ENCODE peak calls at places on chromosome 1, in four cellular contexts. Z is neuronal stem cell, H is mesendoderm, E is IMR-90. Q is an unnamed sample.

GRCh38 chr1:93774707-93775106 is 93.1 kb upstream of the BCAR3 start:
- DNase-seq in Z (no peak), H (no peak), E (peak), Q (no peak)

GRCh38 chr1:87790756-87791155 is 462.1 kb downstream of the LMO4 start:
- DNase-seq in Z (no peak), H (no peak), E (no peak), Q (no peak)

GRCh38 chr1:210234254-210234747 is 1.7 kb downstream of the SERTAD4 start:
- DNase-seq in Z (no peak), H (peak), E (no peak), Q (peak)

GRCh38 chr1:198472123-198472522 is 68.4 kb downstream of the ATP6V1G3 start:
- DNase-seq in Z (no peak), H (no peak), E (no peak), Q (no peak)

GRCh38 chr1:93692451-93692861 is 10.8 kb upstream of the BCAR3 start:
- DNase-seq in Z (no peak), H (no peak), E (peak), Q (no peak)

GRCh38 chr1:202131956-202132821 is 9.5 kb downstream of the GPR37L1 start:
- DNase-seq in Z (no peak), H (peak), E (no peak), Q (no peak)

GRCh38 chr1:209937996-209938959 is at the start of gene SYT14:
- DNase-seq in Z (peak), H (peak), E (peak), Q (peak)

GRCh38 chr1:81834921-81835698 is 34.4 kb downstream of the ADGRL2 start:
- DNase-seq in Z (no peak), H (no peak), E (peak), Q (no peak)

GRCh38 chr1:198623920-198624647 is 14.8 kb upstream of the PTPRC start:
- DNase-seq in Z (no peak), H (no peak), E (peak), Q (no peak)

GRCh38 chr1:247487057-247487456 is 29.2 kb upstream of the OR2B11 start:
- DNase-seq in Z (peak), H (peak), E (peak), Q (peak)

GRCh38 chr1:62187548-62187947 is 7.1 kb upstream of the L1TD1 start:
- DNase-seq in Z (no peak), H (no peak), E (no peak), Q (no peak)
- H2BK5ac ChIP-seq in Z (no peak), H (no peak), E (no peak), Q (no peak)

DNA sequence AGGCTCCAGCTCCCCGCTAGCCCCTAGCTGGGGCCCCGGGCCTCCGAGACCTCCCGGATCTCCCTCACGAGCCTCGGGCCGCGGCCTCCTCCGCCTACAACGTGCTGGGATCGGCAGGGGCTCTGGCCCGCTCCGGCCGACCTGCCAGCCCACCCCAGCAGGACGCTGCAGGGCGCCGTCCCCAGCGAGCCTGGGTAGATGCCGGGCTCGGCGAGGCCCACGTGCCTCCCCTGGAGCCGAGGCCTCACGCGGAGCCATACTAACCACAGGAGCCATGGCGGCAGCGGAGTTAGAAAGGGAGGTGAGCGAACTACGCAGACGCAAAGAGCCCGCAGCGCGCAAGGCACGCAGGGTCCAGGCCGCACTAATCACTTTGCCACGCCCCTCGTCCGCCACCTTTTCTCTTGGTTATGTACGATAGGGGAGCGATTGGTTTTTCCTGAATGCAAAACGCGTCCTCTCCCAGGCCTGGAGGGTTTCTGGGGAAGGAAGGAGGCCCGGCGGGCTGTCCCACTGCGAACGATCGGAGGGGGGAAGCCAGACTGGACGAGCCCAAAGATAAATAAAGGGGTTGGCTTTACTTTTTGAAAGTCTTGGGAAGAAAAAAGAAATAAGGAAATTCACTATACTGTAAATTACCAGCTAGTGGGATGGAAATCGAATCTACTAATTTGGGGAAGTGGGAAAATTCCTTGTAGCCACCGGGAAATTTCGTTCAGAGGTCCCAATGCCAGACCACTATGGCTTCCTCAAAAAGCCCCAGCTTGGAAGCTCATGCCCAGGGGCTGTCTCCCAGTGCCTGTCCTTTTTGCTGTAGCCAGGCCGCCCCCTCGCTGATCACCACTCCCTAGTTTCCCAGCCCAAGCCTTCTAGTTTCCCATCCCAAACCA is at the start of gene RPL22:
- DNase-seq in Z (peak), H (peak), E (peak), Q (peak)
- H2BK5ac ChIP-seq in Z (peak), H (peak), E (peak), Q (peak)

DNA sequence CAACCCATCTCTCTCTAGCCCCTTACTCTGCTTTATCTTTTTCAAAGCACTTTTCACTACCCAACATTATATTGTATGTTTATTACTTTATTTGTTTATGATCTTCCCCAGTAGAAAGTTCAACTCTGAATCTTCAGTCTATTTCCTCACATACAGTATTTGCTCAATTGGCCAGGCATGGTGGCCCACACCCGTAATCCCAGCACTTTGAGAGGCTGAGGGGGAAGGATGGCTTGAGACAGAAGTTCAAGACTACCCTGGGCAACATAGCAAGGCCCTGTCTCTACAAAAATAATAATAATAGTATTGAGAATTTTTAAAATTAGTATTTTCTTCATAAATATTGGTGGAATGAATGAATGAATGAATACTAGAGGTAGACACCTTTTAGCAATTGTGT is 1.2 kb downstream of the STPG1 start:
- DNase-seq in Z (no peak), H (no peak), E (no peak), Q (no peak)
- H2BK5ac ChIP-seq in Z (no peak), H (no peak), E (peak), Q (no peak)

GRCh38 chr1:38223391-38223790 is 176.8 kb upstream of the POU3F1 start:
- DNase-seq in Z (no peak), H (no peak), E (no peak), Q (no peak)

GRCh38 chr1:38217316-38217715 is 170.7 kb upstream of the POU3F1 start:
- DNase-seq in Z (no peak), H (no peak), E (no peak), Q (no peak)

GRCh38 chr1:38225745-38226144 is 179.2 kb upstream of the POU3F1 start:
- DNase-seq in Z (no peak), H (peak), E (no peak), Q (no peak)

GRCh38 chr1:38221006-38221649 is 174.5 kb upstream of the POU3F1 start:
- DNase-seq in Z (no peak), H (peak), E (peak), Q (no peak)

DNA sequence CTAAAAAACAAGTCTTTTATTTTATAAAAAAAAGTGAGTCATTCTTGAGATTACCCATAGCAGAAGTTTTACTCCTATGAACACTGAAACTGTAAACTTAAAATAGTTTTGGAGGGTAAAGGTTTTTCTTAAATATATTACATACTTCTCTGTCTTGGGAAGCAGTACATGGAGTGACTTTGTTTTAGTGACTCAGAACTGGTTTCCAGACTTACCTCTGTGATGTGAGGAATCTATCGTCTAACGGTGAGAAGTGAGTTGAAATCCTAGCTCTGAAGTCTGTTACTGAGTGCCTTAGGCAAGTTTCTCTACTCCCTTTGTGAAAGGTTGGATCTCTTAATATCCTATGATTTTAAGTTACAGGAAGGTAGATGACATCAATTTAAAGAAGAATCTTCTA is 176.3 kb upstream of the POU3F1 start:
- DNase-seq in Z (no peak), H (no peak), E (no peak), Q (no peak)
- H2BK5ac ChIP-seq in Z (no peak), H (no peak), E (no peak), Q (no peak)

GRCh38 chr1:113199718-113200455 is 126.9 kb downstream of the LRIG2 start:
- DNase-seq in Z (no peak), H (peak), E (no peak), Q (peak)
- H2BK5ac ChIP-seq in Z (no peak), H (no peak), E (no peak), Q (no peak)

GRCh38 chr1:117708323-117709288 is 102.8 kb downstream of the TENT5C start:
- DNase-seq in Z (no peak), H (peak), E (no peak), Q (peak)
- H2BK5ac ChIP-seq in Z (no peak), H (no peak), E (no peak), Q (no peak)

DNA sequence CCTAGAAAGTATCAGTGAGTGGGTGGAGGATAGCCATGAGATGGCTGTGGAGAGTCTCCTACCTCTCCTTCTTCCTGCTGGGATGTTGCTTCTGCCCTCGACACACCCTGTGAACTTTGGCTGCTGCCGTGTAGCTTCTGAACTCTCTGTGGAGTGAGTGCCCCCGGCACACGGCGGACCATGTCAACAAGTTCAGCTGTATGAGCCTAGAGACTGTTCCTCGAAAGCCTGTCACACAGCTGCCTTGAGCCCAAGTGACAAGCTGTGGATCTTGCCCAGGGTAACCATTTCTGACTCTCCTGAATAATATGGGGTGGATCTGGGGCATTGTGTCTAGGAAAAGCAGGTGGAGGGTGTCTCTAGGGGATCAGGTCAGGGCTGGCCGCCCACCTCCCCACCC is 143.2 kb downstream of the NOS1AP start:
- DNase-seq in Z (no peak), H (no peak), E (no peak), Q (no peak)
- H2BK5ac ChIP-seq in Z (no peak), H (no peak), E (no peak), Q (no peak)

GRCh38 chr1:152047954-152048640 is 11.3 kb upstream of the S100A11 start:
- DNase-seq in Z (peak), H (peak), E (peak), Q (peak)
- H2BK5ac ChIP-seq in Z (peak), H (peak), E (peak), Q (no peak)

GRCh38 chr1:117271959-117272358 is 61.2 kb upstream of the VTCN1 start:
- DNase-seq in Z (no peak), H (peak), E (no peak), Q (no peak)
- H2BK5ac ChIP-seq in Z (no peak), H (peak), E (no peak), Q (no peak)